ENCODE peak calls at places on chromosomes 11 and 22, in five cellular contexts. One of them, this sample, is unnamed.

GRCh38 chr11:93573184-93573583 is 30.0 kb upstream of the SMCO4 start:
- DNase-seq in Calu3: no peak
- DNase-seq in dermis microvascular lymphatic vessel endothelial cell: no peak
- DNase-seq in Caki2: no peak
- DNase-seq in stimulated activated CD4-positive, alpha-beta T cell treated with anti-CD3 and anti-CD28 coated beads, Interleukin-1b, Interleukin-23, amount 100 ng/mL, for 4 hours: no peak
- DNase-seq in this sample: no peak

GRCh38 chr11:118338637-118339061 is 3.9 kb downstream of the CD3D start:
- DNase-seq in Caki2: no peak
- DNase-seq in Calu3: no peak
- DNase-seq in stimulated activated CD4-positive, alpha-beta T cell treated with anti-CD3 and anti-CD28 coated beads, Interleukin-1b, Interleukin-23, amount 100 ng/mL, for 4 hours: peak
- DNase-seq in dermis microvascular lymphatic vessel endothelial cell: no peak
- DNase-seq in this sample: no peak

GRCh38 chr22:43747877-43748276 is 64.2 kb downstream of the EFCAB6 start:
- DNase-seq in dermis microvascular lymphatic vessel endothelial cell: no peak
- DNase-seq in Calu3: no peak
- DNase-seq in stimulated activated CD4-positive, alpha-beta T cell treated with anti-CD3 and anti-CD28 coated beads, Interleukin-1b, Interleukin-23, amount 100 ng/mL, for 4 hours: no peak
- DNase-seq in Caki2: no peak
- DNase-seq in this sample: no peak

GRCh38 chr11:43578346-43579170 is 102.0 kb upstream of the HSD17B12 start:
- DNase-seq in Calu3: no peak
- DNase-seq in Caki2: no peak
- DNase-seq in dermis microvascular lymphatic vessel endothelial cell: no peak
- DNase-seq in stimulated activated CD4-positive, alpha-beta T cell treated with anti-CD3 and anti-CD28 coated beads, Interleukin-1b, Interleukin-23, amount 100 ng/mL, for 4 hours: no peak
- DNase-seq in this sample: no peak

GRCh38 chr11:36509265-36509664 is 807 bp downstream of the TRAF6 start:
- DNase-seq in Caki2: peak
- DNase-seq in Calu3: no peak
- DNase-seq in stimulated activated CD4-positive, alpha-beta T cell treated with anti-CD3 and anti-CD28 coated beads, Interleukin-1b, Interleukin-23, amount 100 ng/mL, for 4 hours: no peak
- DNase-seq in dermis microvascular lymphatic vessel endothelial cell: no peak
- DNase-seq in this sample: no peak

GRCh38 chr11:68074584-68075352 is 35.9 kb downstream of the TCIRG1 start:
- DNase-seq in Calu3: no peak
- DNase-seq in dermis microvascular lymphatic vessel endothelial cell: no peak
- DNase-seq in stimulated activated CD4-positive, alpha-beta T cell treated with anti-CD3 and anti-CD28 coated beads, Interleukin-1b, Interleukin-23, amount 100 ng/mL, for 4 hours: no peak
- DNase-seq in Caki2: no peak
- DNase-seq in this sample: no peak

GRCh38 chr22:42697542-42698013 is 23.1 kb downstream of the A4GALT start:
- DNase-seq in Caki2: peak
- DNase-seq in stimulated activated CD4-positive, alpha-beta T cell treated with anti-CD3 and anti-CD28 coated beads, Interleukin-1b, Interleukin-23, amount 100 ng/mL, for 4 hours: no peak
- DNase-seq in dermis microvascular lymphatic vessel endothelial cell: peak
- DNase-seq in Calu3: peak
- DNase-seq in this sample: no peak

GRCh38 chr22:37024339-37025157 is 5.0 kb downstream of the MPST start:
- DNase-seq in Calu3: no peak
- DNase-seq in stimulated activated CD4-positive, alpha-beta T cell treated with anti-CD3 and anti-CD28 coated beads, Interleukin-1b, Interleukin-23, amount 100 ng/mL, for 4 hours: no peak
- DNase-seq in Caki2: no peak
- DNase-seq in dermis microvascular lymphatic vessel endothelial cell: no peak
- DNase-seq in this sample: no peak

GRCh38 chr22:30705710-30706651 is 11.3 kb downstream of the OSBP2 start:
- DNase-seq in Caki2: no peak
- DNase-seq in Calu3: no peak
- DNase-seq in dermis microvascular lymphatic vessel endothelial cell: no peak
- DNase-seq in stimulated activated CD4-positive, alpha-beta T cell treated with anti-CD3 and anti-CD28 coated beads, Interleukin-1b, Interleukin-23, amount 100 ng/mL, for 4 hours: no peak
- DNase-seq in this sample: no peak

GRCh38 chr11:2553198-2553597 is 108.4 kb downstream of the KCNQ1 start:
- DNase-seq in stimulated activated CD4-positive, alpha-beta T cell treated with anti-CD3 and anti-CD28 coated beads, Interleukin-1b, Interleukin-23, amount 100 ng/mL, for 4 hours: no peak
- DNase-seq in Caki2: no peak
- DNase-seq in dermis microvascular lymphatic vessel endothelial cell: no peak
- DNase-seq in Calu3: no peak
- DNase-seq in this sample: no peak

GRCh38 chr22:50622723-50623327 is 5.1 kb downstream of the ARSA start:
- DNase-seq in stimulated activated CD4-positive, alpha-beta T cell treated with anti-CD3 and anti-CD28 coated beads, Interleukin-1b, Interleukin-23, amount 100 ng/mL, for 4 hours: no peak
- DNase-seq in Calu3: peak
- DNase-seq in dermis microvascular lymphatic vessel endothelial cell: no peak
- DNase-seq in Caki2: no peak
- DNase-seq in this sample: no peak

GRCh38 chr11:76577199-76577920 is 93.2 kb downstream of the LRRC32 start:
- DNase-seq in stimulated activated CD4-positive, alpha-beta T cell treated with anti-CD3 and anti-CD28 coated beads, Interleukin-1b, Interleukin-23, amount 100 ng/mL, for 4 hours: no peak
- DNase-seq in dermis microvascular lymphatic vessel endothelial cell: no peak
- DNase-seq in Caki2: peak
- DNase-seq in Calu3: peak
- DNase-seq in this sample: no peak

GRCh38 chr22:46066691-46067090 is 83.6 kb upstream of the PPARA start:
- DNase-seq in stimulated activated CD4-positive, alpha-beta T cell treated with anti-CD3 and anti-CD28 coated beads, Interleukin-1b, Interleukin-23, amount 100 ng/mL, for 4 hours: no peak
- DNase-seq in Caki2: peak
- DNase-seq in dermis microvascular lymphatic vessel endothelial cell: no peak
- DNase-seq in Calu3: no peak
- DNase-seq in this sample: no peak

GRCh38 chr11:86954288-86955110 is 696 bp downstream of the FZD4 start:
- DNase-seq in Caki2: peak
- DNase-seq in stimulated activated CD4-positive, alpha-beta T cell treated with anti-CD3 and anti-CD28 coated beads, Interleukin-1b, Interleukin-23, amount 100 ng/mL, for 4 hours: no peak
- DNase-seq in dermis microvascular lymphatic vessel endothelial cell: no peak
- DNase-seq in Calu3: peak
- DNase-seq in this sample: no peak

GRCh38 chr22:19505735-19506126 is 18.5 kb downstream of the CLDN5 start:
- DNase-seq in Caki2: no peak
- DNase-seq in stimulated activated CD4-positive, alpha-beta T cell treated with anti-CD3 and anti-CD28 coated beads, Interleukin-1b, Interleukin-23, amount 100 ng/mL, for 4 hours: no peak
- DNase-seq in dermis microvascular lymphatic vessel endothelial cell: no peak
- DNase-seq in Calu3: no peak
- DNase-seq in this sample: no peak

GRCh38 chr11:68322031-68322388 is 9.6 kb downstream of the LRP5 start:
- DNase-seq in Calu3: no peak
- DNase-seq in dermis microvascular lymphatic vessel endothelial cell: no peak
- DNase-seq in stimulated activated CD4-positive, alpha-beta T cell treated with anti-CD3 and anti-CD28 coated beads, Interleukin-1b, Interleukin-23, amount 100 ng/mL, for 4 hours: no peak
- DNase-seq in Caki2: no peak
- DNase-seq in this sample: no peak

GRCh38 chr22:40204331-40205116 is 26.8 kb downstream of the TNRC6B start:
- DNase-seq in dermis microvascular lymphatic vessel endothelial cell: peak
- DNase-seq in Caki2: no peak
- DNase-seq in Calu3: no peak
- DNase-seq in stimulated activated CD4-positive, alpha-beta T cell treated with anti-CD3 and anti-CD28 coated beads, Interleukin-1b, Interleukin-23, amount 100 ng/mL, for 4 hours: no peak
- DNase-seq in this sample: no peak

GRCh38 chr22:47240116-47240515 is 477.7 kb downstream of the TBC1D22A start:
- DNase-seq in stimulated activated CD4-positive, alpha-beta T cell treated with anti-CD3 and anti-CD28 coated beads, Interleukin-1b, Interleukin-23, amount 100 ng/mL, for 4 hours: no peak
- DNase-seq in Calu3: no peak
- DNase-seq in dermis microvascular lymphatic vessel endothelial cell: no peak
- DNase-seq in Caki2: no peak
- DNase-seq in this sample: no peak

GRCh38 chr11:35893796-35894475 is 49.9 kb upstream of the LDLRAD3 start:
- DNase-seq in stimulated activated CD4-positive, alpha-beta T cell treated with anti-CD3 and anti-CD28 coated beads, Interleukin-1b, Interleukin-23, amount 100 ng/mL, for 4 hours: no peak
- DNase-seq in Caki2: no peak
- DNase-seq in dermis microvascular lymphatic vessel endothelial cell: no peak
- DNase-seq in Calu3: peak
- DNase-seq in this sample: no peak

GRCh38 chr11:69283446-69283845 is 10.5 kb upstream of the MYEOV start:
- DNase-seq in stimulated activated CD4-positive, alpha-beta T cell treated with anti-CD3 and anti-CD28 coated beads, Interleukin-1b, Interleukin-23, amount 100 ng/mL, for 4 hours: no peak
- DNase-seq in Caki2: no peak
- DNase-seq in Calu3: no peak
- DNase-seq in dermis microvascular lymphatic vessel endothelial cell: no peak
- DNase-seq in this sample: no peak

GRCh38 chr22:50694766-50695420 is 22.3 kb downstream of the SHANK3 start:
- DNase-seq in Caki2: no peak
- DNase-seq in dermis microvascular lymphatic vessel endothelial cell: no peak
- DNase-seq in Calu3: no peak
- DNase-seq in stimulated activated CD4-positive, alpha-beta T cell treated with anti-CD3 and anti-CD28 coated beads, Interleukin-1b, Interleukin-23, amount 100 ng/mL, for 4 hours: no peak
- DNase-seq in this sample: no peak

This sample was measured in D721Med.